ENCODE peak calls at places on chromosomes 12 and 14, in seven cellular contexts. D is CD8-positive, alpha-beta T cell; U is mucosa of descending colon; V is stomach; C is lower leg skin; B is fibroblast of villous mesenchyme; E is OCI-LY7. O is an unnamed sample.

GRCh38 chr12:124812356-124812755 is 51.3 kb downstream of the SCARB1 start:
- DNase-seq in D (no peak), U (no peak), V (no peak), C (no peak), B (no peak), E (no peak), O (no peak)

GRCh38 chr14:70359076-70359424 is 433 bp downstream of the COX16 start:
- DNase-seq in D (no peak), U (no peak), V (peak), C (peak), B (no peak), E (no peak), O (no peak)

GRCh38 chr12:56243731-56244181 is 13.9 kb downstream of the SLC39A5 start:
- DNase-seq in D (no peak), U (no peak), V (peak), C (no peak), B (no peak), E (no peak), O (no peak)

GRCh38 chr14:94174622-94175402 is 690 bp downstream of the PPP4R4 start:
- DNase-seq in D (no peak), U (peak), V (no peak), C (peak), B (no peak), E (no peak), O (no peak)

GRCh38 chr12:62603061-62603810 is 136.6 kb downstream of the MON2 start:
- DNase-seq in D (peak), U (peak), V (peak), C (peak), B (peak), E (peak), O (peak)

GRCh38 chr12:101670007-101670671 is 27.3 kb upstream of the CHPT1 start:
- DNase-seq in D (peak), U (no peak), V (no peak), C (no peak), B (peak), E (peak), O (peak)

GRCh38 chr12:89252284-89252683 is 100.0 kb downstream of the DUSP6 start:
- DNase-seq in D (no peak), U (no peak), V (no peak), C (no peak), B (peak), E (no peak), O (peak)

GRCh38 chr14:102215522-102216250 is 76.0 kb downstream of the WDR20 start:
- DNase-seq in D (no peak), U (no peak), V (no peak), C (no peak), B (no peak), E (no peak), O (no peak)

GRCh38 chr12:113422929-113423669 is 919 bp downstream of the SDSL start:
- DNase-seq in D (no peak), U (no peak), V (no peak), C (no peak), B (peak), E (no peak), O (no peak)

GRCh38 chr14:94773017-94773681 is 3.2 kb upstream of the GSC start:
- DNase-seq in D (no peak), U (no peak), V (no peak), C (no peak), B (no peak), E (no peak), O (no peak)

GRCh38 chr12:52870361-52871290 is 21.8 kb upstream of the KRT78 start:
- DNase-seq in D (peak), U (peak), V (peak), C (peak), B (peak), E (peak), O (no peak)

DNA sequence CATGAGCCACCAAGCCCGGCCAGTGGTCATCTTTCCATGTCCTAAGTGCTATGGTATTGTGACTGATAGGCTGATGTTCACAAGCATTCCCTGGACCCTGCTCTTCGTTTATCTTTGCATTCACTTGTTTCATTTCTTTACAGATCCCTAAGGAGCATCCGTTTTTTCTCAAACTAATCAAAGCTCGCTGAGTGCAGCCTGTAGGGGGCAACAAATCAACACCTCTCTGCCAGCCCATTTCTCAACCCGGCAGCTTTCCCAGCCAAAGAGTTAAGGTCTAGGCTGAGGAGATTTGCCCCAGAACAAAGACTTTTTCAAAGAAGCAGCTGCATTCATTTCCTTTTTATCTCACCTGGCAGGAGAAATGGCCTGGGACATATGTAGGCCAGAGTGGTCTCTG is 12.1 kb downstream of the SIRT4 start:
- DNase-seq in D (no peak), U (no peak), V (no peak), C (no peak), B (no peak), E (peak), O (no peak)
- TF ChIP-seq CTCF in D (no peak), U (no peak), V (no peak), C (no peak), B (peak), E (peak), O (peak)

GRCh38 chr14:60736494-60736893 is 1.9 kb downstream of the MNAT1 start:
- DNase-seq in D (no peak), U (no peak), V (no peak), C (no peak), B (peak), E (no peak), O (peak)
- H3K4me3 ChIP-seq in D (no peak), U (no peak), V (peak), C (no peak), B (peak), E (peak), O (peak)

GRCh38 chr12:9149372-9149771 is 33.7 kb upstream of the A2M start:
- DNase-seq in D (no peak), U (no peak), V (no peak), C (no peak), B (no peak), E (peak), O (no peak)
- TF ChIP-seq CTCF in D (no peak), U (no peak), V (no peak), C (no peak), B (no peak), E (peak), O (no peak)

GRCh38 chr12:71439362-71439612 is 311 bp upstream of the LGR5 start:
- DNase-seq in D (no peak), U (no peak), V (no peak), C (no peak), B (no peak), E (no peak), O (no peak)
- H3K4me3 ChIP-seq in D (peak), U (no peak), V (peak), C (peak), B (peak), E (no peak), O (peak)

GRCh38 chr12:104958946-104959841 is 1.1 kb upstream of the SLC41A2 start:
- DNase-seq in D (no peak), U (peak), V (no peak), C (no peak), B (peak), E (peak), O (peak)

GRCh38 chr12:104957388-104958008 is 592 bp downstream of the SLC41A2 start:
- DNase-seq in D (no peak), U (no peak), V (peak), C (no peak), B (no peak), E (no peak), O (no peak)

GRCh38 chr12:104960464-104960863 is 2.4 kb upstream of the SLC41A2 start:
- DNase-seq in D (no peak), U (no peak), V (no peak), C (no peak), B (no peak), E (no peak), O (no peak)

GRCh38 chr12:104956870-104957301 is 1.2 kb downstream of the SLC41A2 start:
- DNase-seq in D (no peak), U (no peak), V (no peak), C (no peak), B (peak), E (no peak), O (no peak)

GRCh38 chr12:104958009-104958945 is at the start of gene SLC41A2:
- DNase-seq in D (peak), U (peak), V (peak), C (peak), B (peak), E (peak), O (peak)
- TF ChIP-seq CTCF in D (no peak), U (peak), V (no peak), C (no peak), B (no peak), E (peak), O (no peak)

DNA sequence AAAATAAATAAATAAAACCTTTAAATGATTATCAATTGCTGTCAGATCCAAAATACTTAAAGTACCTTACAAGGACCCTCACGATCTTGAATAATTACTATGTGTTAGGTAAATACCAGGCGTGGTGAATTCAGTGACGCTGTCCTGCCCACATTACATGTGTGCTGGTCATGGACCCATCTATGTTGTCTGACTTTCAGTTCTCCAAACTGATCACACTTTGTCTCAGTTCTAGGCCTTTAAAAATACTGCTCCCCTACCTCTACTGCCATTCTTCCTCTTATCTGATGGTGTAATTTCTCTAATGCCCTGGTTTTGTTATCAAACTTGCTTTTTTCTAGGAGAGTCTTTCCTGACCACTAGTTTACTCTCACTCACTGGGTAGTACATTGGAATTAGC is 520.7 kb downstream of the TRHDE start:
- DNase-seq in D (no peak), U (no peak), V (no peak), C (no peak), B (no peak), E (no peak), O (no peak)
- H3K4me3 ChIP-seq in D (no peak), U (no peak), V (no peak), C (no peak), B (no peak), E (no peak), O (no peak)

DNA sequence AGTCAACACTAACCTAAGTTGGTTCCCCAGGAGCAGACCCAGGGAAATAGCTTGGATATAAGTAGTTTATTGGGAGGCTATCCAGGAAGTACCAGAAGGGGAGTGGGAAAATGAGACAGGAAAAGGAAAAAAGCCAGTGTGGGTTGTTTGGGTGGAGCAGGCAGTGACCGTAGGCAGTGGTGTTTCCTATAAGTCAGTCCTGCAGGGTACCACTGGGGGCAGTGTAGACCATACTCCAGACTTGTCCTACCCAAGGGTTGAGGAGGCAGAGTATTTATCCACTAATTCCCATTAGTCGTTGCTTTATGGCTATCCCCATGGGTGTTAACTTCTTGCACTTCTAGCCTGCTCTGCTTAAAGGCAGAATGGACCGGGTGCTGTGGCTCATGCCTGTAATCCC is 6.4 kb upstream of the CCDC60 start:
- DNase-seq in D (no peak), U (no peak), V (no peak), C (no peak), B (no peak), E (no peak), O (no peak)
- TF ChIP-seq CTCF in D (no peak), U (no peak), V (no peak), C (no peak), B (no peak), E (peak), O (no peak)

GRCh38 chr12:27014085-27014858 is at the start of gene TM7SF3:
- DNase-seq in D (peak), U (peak), V (peak), C (peak), B (peak), E (peak), O (peak)

GRCh38 chr12:27012982-27013255 is 1.3 kb downstream of the TM7SF3 start:
- DNase-seq in D (no peak), U (no peak), V (no peak), C (no peak), B (no peak), E (no peak), O (no peak)

GRCh38 chr12:27015730-27016076 is 1.5 kb upstream of the TM7SF3 start:
- DNase-seq in D (no peak), U (no peak), V (no peak), C (no peak), B (peak), E (peak), O (peak)

GRCh38 chr12:27013606-27014084 is 539 bp downstream of the TM7SF3 start:
- DNase-seq in D (no peak), U (no peak), V (no peak), C (peak), B (peak), E (peak), O (peak)

DNA sequence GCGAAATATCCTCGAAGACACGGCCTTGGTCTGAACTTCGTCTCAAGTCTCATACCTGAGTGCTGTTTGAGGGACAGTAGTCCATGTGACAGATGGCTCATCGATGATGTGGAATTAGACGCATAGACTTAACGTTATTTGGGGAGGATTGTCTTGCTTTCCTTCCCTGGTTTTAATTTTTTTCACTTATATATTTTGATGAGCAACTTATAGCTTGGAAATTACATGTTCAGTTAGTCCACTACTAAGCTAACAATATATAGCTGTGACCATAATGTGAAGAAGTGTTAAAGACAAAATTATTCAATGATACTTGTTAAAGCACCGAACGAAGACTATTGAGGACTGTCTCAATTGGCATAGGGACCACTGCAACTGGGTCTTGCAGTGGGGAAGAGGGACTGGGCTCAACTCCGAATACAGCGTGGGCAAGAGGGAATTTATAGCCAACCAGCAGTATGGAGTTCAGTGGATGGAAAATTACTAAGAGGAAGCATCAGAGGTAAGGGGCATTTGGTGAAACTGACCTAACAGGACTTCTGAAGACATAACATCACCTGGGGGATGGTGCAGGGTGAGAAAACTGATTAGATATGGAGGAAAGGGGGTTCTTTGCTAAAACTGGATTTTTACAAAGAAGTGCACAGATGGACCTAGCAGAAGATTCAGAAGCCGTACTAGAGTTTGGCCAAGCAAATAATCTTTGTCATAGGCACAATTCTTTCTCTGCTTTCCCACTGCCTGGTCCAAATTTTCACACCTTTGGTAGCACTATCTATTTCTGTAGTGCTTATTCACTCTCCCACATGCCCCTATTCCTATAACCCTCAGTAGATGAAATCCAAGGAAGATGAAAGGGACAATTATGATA is 910 bp upstream of the TM7SF3 start:
- DNase-seq in D (no peak), U (no peak), V (no peak), C (no peak), B (no peak), E (peak), O (no peak)
- H3K4me3 ChIP-seq in D (peak), U (no peak), V (peak), C (peak), B (peak), E (peak), O (peak)

GRCh38 chr12:121428883-121429282 is 29.0 kb downstream of the RNF34 start:
- DNase-seq in D (no peak), U (no peak), V (no peak), C (peak), B (no peak), E (no peak), O (no peak)
- TF ChIP-seq CTCF in D (no peak), U (no peak), V (no peak), C (no peak), B (no peak), E (no peak), O (no peak)

O was measured in AG10803.